ENCODE peak calls at places on chromosomes 16 and 17, in four cellular contexts. J is AG09309, X is cardiac muscle cell, K is ovary. Q is an unnamed sample.
A peak's percentile ranks its signal among the peaks of the same experiment; 100 is the strongest.

GRCh38 chr17:15782809-15783208 is 50.7 kb downstream of the TBC1D26 start:
- DNase-seq in J (no peak), X (no peak), K (peak; percentile 64), Q (peak; percentile 34)

GRCh38 chr17:78128616-78129384 is at the start of gene TMC6:
- DNase-seq in J (no peak), X (no peak), K (no peak), Q (peak; percentile 60)

GRCh38 chr16:89355686-89356085 is 134.7 kb downstream of the ANKRD11 start:
- DNase-seq in J (no peak), X (no peak), K (no peak), Q (no peak)

GRCh38 chr17:64411999-64412771 is 21.5 kb upstream of the PECAM1 start:
- DNase-seq in J (no peak), X (peak; percentile 11), K (peak; percentile 58), Q (peak; percentile 36)

GRCh38 chr17:29111816-29112499 is 68.2 kb downstream of the MYO18A start:
- DNase-seq in J (no peak), X (peak; percentile 72), K (peak; percentile 53), Q (peak; percentile 77)

GRCh38 chr17:49287481-49287880 is 56.9 kb upstream of the PHOSPHO1 start:
- DNase-seq in J (no peak), X (no peak), K (no peak), Q (no peak)

GRCh38 chr16:28883221-28883996 is 5.1 kb downstream of the ATP2A1 start:
- DNase-seq in J (no peak), X (no peak), K (no peak), Q (no peak)

GRCh38 chr17:62165378-62165722 is 100.3 kb upstream of the MED13 start:
- DNase-seq in J (no peak), X (no peak), K (no peak), Q (peak; percentile 11)

GRCh38 chr16:69917739-69918138 is 33.4 kb upstream of the CLEC18A start:
- DNase-seq in J (peak; percentile 92), X (no peak), K (peak; percentile 78), Q (peak; percentile 92)

GRCh38 chr17:27575100-27575911 is 55.7 kb upstream of the LGALS9 start:
- DNase-seq in J (no peak), X (no peak), K (no peak), Q (no peak)

DNA sequence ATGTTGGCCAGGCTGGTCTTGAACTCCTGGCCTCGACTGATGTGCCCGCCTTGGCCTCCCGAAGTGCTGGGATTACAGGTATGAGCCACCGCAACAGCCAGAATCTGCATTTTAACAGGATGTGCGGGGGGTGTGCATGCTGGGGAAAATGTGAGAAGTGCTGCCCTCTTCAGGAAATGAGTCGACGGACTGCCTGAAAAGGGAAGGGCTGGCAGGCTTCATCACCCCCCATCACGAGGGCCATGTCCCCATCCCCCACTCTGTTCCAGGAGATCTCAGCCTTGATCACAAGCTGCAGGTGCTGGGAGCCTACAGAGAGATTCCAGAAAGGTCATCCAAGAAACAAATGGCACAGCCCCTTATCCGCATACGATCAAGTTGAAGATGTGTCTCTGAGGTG is 195.3 kb upstream of the RPL38 start:
- DNase-seq in J (no peak), X (no peak), K (no peak), Q (no peak)
- TF ChIP-seq CTCF in J (no peak), X (peak; percentile 31), K (no peak), Q (no peak)

GRCh38 chr16:2177101-2177500 is 19.3 kb downstream of the CASKIN1 start:
- DNase-seq in J (no peak), X (no peak), K (no peak), Q (no peak)

GRCh38 chr16:2177561-2177960 is 18.8 kb downstream of the CASKIN1 start:
- DNase-seq in J (no peak), X (no peak), K (no peak), Q (no peak)

GRCh38 chr16:2179576-2179975 is 16.8 kb downstream of the CASKIN1 start:
- DNase-seq in J (no peak), X (no peak), K (no peak), Q (no peak)

GRCh38 chr16:2179107-2179501 is 17.3 kb downstream of the CASKIN1 start:
- DNase-seq in J (no peak), X (no peak), K (no peak), Q (no peak)

DNA sequence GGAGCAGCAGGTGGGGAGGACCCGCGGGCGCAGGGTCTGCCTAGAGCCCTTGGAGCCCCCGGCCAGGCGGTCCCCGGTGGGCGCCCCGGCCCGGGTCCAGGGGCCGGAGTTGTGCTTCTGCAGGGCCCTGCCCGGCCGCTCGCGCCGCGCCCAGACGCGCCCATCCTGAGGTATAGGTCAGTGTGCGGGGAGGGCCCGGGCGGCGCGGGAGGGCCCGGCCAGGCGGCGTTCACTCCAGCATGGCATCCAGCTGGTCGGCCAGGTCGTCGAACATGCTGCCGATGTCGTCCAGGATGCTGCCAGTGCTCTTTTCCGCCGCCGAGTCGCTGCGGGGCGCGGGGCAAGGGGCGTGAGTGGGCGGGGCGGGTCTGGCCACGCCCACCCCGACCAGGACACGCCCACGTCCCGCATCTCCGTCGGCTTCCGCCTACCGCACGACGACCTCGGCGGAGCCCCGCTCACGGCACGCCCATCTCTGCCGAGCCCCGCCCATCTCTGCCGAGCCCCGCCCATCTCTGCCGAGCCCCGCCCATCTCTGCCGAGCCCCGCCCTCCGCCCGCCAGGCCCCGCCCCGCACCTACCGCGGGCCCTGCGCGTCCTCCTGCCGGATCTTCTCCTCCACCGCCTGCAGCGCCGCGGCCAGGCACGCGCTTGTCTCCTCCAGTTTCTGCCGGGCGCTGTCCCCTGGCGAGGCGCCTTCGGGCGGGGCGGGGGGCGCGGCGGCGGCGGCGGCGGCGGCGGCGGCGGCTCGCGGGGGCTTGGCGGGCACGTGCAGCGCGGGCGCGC is 17.9 kb downstream of the CASKIN1 start:
- DNase-seq in J (no peak), X (peak; percentile 38), K (no peak), Q (peak; percentile 53)
- H3K4me3 ChIP-seq in J (no peak overlapping the region), X (no peak overlapping the region), K (no peak overlapping the region), Q (no peak overlapping the region)

DNA sequence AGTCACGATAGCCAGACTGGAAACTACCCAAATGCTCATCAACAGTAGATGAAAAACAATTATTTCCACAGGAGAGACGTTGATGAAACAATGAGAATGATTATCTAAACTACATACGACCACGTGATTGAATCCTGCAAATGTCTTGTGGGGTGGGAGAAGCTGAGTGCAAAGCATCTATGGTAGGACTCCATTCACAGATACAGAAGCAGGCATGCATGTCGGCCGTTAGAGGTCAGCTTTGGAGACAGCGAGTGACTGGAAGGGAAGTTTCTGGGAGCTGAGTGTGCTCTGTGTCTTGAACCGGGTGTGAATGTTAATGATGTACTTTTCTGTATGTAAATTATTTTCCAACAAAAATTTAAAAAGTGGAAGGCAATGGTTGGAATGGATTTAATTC is 71.5 kb upstream of the DNAJA2 start:
- DNase-seq in J (no peak), X (no peak), K (no peak), Q (no peak)
- TF ChIP-seq CTCF in J (no peak), X (peak; percentile 3), K (no peak), Q (no peak)

DNA sequence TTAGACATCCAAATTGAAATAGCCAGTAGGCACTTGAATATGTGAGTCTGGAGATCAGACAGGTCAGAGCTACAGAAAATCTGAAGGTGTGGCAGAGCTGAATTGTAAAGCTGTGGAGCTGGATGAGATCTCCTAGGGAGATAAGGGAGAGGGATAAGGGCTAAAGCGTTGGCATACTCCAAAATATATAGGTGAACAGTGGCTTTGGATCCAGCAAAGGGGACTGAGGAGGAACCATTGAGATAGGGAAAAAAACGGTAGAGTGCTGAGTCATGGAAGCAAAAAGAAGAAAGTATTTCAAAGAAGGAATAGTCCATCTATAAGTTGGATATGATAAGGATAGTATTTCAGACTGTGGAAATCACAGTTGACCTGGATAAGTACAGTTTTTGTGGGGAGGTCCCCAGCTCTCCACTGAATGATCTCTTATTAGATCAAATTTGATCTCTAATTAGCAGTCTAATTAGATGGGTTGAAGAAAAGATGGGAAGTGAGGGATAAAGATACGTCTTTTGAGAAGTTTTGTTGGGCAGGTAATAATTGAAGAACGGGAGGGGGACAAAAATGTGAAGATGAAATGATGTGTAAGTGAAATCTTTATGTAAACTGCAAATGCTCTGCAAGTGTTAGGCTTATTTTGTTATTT is 587 bp upstream of the DBF4B start:
- DNase-seq in J (no peak), X (no peak), K (no peak), Q (no peak)
- H3K4me3 ChIP-seq in J (peak overlapping the region; percentile 94), X (peak overlapping the region; percentile 87), K (peak overlapping the region; percentile 62), Q (peak overlapping the region; percentile 98)

GRCh38 chr16:1781758-1782407 is 488 bp downstream of the SPSB3 start:
- DNase-seq in J (no peak), X (peak; percentile 37), K (no peak), Q (peak; percentile 40)
- TF ChIP-seq CTCF in J (peak; percentile 20), X (peak; percentile 4), K (no peak), Q (peak; percentile 25)

GRCh38 chr17:76869209-76869877 is 1.1 kb downstream of the MGAT5B start:
- DNase-seq in J (no peak), X (no peak), K (no peak), Q (no peak)

GRCh38 chr17:76867578-76868175 is 527 bp upstream of the MGAT5B start:
- DNase-seq in J (no peak), X (no peak), K (no peak), Q (peak; percentile 36)

GRCh38 chr17:76866774-76867577 is 1.2 kb upstream of the MGAT5B start:
- DNase-seq in J (no peak), X (no peak), K (no peak), Q (peak; percentile 67)

GRCh38 chr17:76868669-76869208 is 535 bp downstream of the MGAT5B start:
- DNase-seq in J (no peak), X (no peak), K (no peak), Q (no peak)

DNA sequence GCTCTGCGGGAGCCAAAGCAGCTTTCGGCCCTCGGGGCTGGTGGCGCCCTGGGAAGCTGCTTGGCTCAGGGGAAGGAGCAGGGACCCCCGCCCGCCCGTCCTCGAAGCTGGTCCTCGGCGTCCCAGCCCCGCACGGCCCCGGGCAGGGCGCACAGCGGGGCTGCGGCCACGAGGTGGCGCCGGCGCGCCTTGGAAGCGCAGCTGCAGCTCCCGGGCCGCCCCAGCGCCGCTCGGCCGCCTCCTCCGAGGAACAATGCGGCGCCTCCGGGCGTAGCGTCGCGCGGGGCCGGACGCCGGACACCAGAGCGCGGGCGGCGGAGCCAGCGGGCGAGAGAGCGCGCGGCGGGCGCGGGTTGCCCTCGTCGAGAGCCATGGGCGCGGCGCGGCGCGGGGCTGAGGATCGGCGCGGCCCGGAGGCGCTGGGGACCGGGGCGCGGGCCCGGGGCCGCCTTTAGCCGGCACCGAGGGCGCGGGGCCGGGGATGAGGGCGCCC is at the start of gene MGAT5B:
- DNase-seq in J (no peak), X (peak; percentile 91), K (peak; percentile 65), Q (peak; percentile 76)
- H3K4me3 ChIP-seq in J (peak within 1 kb of the TSS; percentile 12), X (peak within 1 kb of the TSS; percentile 24), K (peak within 1 kb of the TSS; percentile 22), Q (no peak within 1 kb of the TSS)

GRCh38 chr17:7184647-7185046 is 5.5 kb upstream of the ASGR1 start:
- DNase-seq in J (no peak), X (no peak), K (no peak), Q (no peak)
- TF ChIP-seq CTCF in J (no peak), X (no peak), K (no peak), Q (no peak)

DNA sequence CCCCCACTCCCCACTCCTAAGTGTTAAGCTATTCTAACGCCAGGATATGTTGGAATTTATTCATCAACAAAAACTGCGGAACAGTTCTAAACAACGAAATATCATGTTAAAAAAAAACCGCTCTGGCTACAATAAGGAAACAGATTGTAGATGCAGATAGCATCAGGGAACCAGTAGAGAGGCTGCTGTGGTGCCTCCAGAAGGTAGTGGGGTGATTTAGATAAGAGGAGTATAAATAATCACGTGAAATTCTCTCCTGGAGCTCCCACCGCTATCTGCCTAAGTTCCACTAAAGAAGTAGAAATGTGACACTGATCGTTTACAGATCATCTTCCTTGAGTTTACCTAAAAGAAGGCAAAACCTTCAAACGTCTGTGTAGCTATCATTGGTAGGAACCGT is 8.0 kb downstream of the AHSP start:
- DNase-seq in J (no peak), X (no peak), K (no peak), Q (no peak)
- H3K4me3 ChIP-seq in J (no peak overlapping the region), X (no peak overlapping the region), K (no peak overlapping the region), Q (no peak overlapping the region)

GRCh38 chr16:27367463-27368357 is 34.3 kb upstream of the IL21R start:
- DNase-seq in J (no peak), X (peak; percentile 72), K (peak; percentile 19), Q (peak; percentile 75)
- TF ChIP-seq CTCF in J (peak; percentile 87), X (peak; percentile 78), K (peak; percentile 51), Q (peak; percentile 83)

Q was measured in epithelial cell of esophagus.